ENCODE peak calls at places on chromosomes 2 and 18, in ten cellular contexts. C is kidney; R is GM12864; M is activated CD4-positive, alpha-beta T cell treated with anti-CD3 and anti-CD28 coated beads, Interleukin-2, amount 50 U/mL, for 24 hours; X is skeletal muscle cell; Y is stimulated activated CD8-positive, alpha-beta memory T cell treated with anti-CD3 and anti-CD28 coated beads, Interleukin-7, amount 100 ng/mL, for 48 hours; T is NCI-H1092; Z is retina; U is iris pigment epithelial cell; S is activated T-cell treated with anti-CD3 and anti-CD28 coated beads, Interleukin-2, amount 50 U/mL, for 72 hours. A is an unnamed sample.

GRCh38 chr18:26756556-26756955 is 109.0 kb downstream of the AQP4 start:
- DNase-seq in C (no peak), R (no peak), M (no peak), X (no peak), Y (no peak), T (no peak), Z (no peak), U (no peak), S (no peak), A (no peak)

GRCh38 chr18:31490387-31490786 is 7.6 kb upstream of the DSG2 start:
- DNase-seq in C (no peak), R (peak; percentile 38), M (no peak), X (no peak), Y (no peak), T (no peak), Z (no peak), U (no peak), S (peak; percentile 21), A (peak; percentile 4)

GRCh38 chr18:32271649-32272324 is 81.9 kb downstream of the MEP1B start:
- DNase-seq in C (no peak), R (no peak), M (no peak), X (peak; percentile 8), Y (no peak), T (peak; percentile 22), Z (peak; percentile 18), U (peak; percentile 49), S (peak; percentile 22), A (peak; percentile 4)

GRCh38 chr2:236715511-236715961 is 145.9 kb downstream of the ACKR3 start:
- DNase-seq in C (no peak), R (no peak), M (no peak), X (no peak), Y (no peak), T (no peak), Z (peak; percentile 70), U (no peak), S (no peak), A (no peak)

GRCh38 chr2:1976725-1977416 is 232.6 kb upstream of the PXDN start:
- DNase-seq in C (no peak), R (no peak), M (no peak), X (no peak), Y (no peak), T (no peak), Z (no peak), U (no peak), S (no peak), A (no peak)

GRCh38 chr2:10356459-10356851 is 53.8 kb downstream of the HPCAL1 start:
- DNase-seq in C (no peak), R (no peak), M (no peak), X (no peak), Y (no peak), T (no peak), Z (no peak), U (no peak), S (no peak), A (peak; percentile 29)

GRCh38 chr2:94982661-94983060 is 42.8 kb upstream of the MAL start:
- DNase-seq in C (no peak), R (no peak), M (no peak), X (no peak), Y (no peak), T (no peak), Z (no peak), U (peak; percentile 37), S (no peak), A (no peak)

GRCh38 chr18:77106331-77106730 is 26.3 kb downstream of the MBP start:
- DNase-seq in C (peak; percentile 74), R (no peak), M (peak; percentile 41), X (no peak), Y (no peak), T (no peak), Z (no peak), U (no peak), S (peak; percentile 80), A (peak; percentile 89)

GRCh38 chr2:125418483-125418882 is 1237.5 kb upstream of the GYPC start:
- DNase-seq in C (no peak), R (no peak), M (no peak), X (no peak), Y (no peak), T (no peak), Z (no peak), U (no peak), S (no peak), A (no peak)

GRCh38 chr2:165898381-165898780 is 55.2 kb downstream of the TTC21B start:
- DNase-seq in C (no peak), R (no peak), M (no peak), X (no peak), Y (no peak), T (no peak), Z (no peak), U (peak; percentile 52), S (no peak), A (no peak)

GRCh38 chr2:59654753-59655152 is 898.7 kb downstream of the BCL11A start:
- DNase-seq in C (no peak), R (no peak), M (no peak), X (no peak), Y (no peak), T (no peak), Z (no peak), U (no peak), S (no peak), A (no peak)

GRCh38 chr2:223868005-223868404 is 30.6 kb upstream of the AP1S3 start:
- DNase-seq in C (no peak), R (no peak), M (no peak), X (no peak), Y (no peak), T (no peak), Z (peak; percentile 51), U (no peak), S (no peak), A (no peak)

GRCh38 chr18:61891874-61892273 is 933 bp downstream of the RNF152 start:
- DNase-seq in C (no peak), R (no peak), M (no peak), X (no peak), Y (no peak), T (no peak), Z (peak; percentile 39), U (no peak), S (no peak), A (no peak)

GRCh38 chr2:84880645-84881521 is at the start of gene TRABD2A:
- DNase-seq in C (peak; percentile 80), R (no peak), M (peak; percentile 32), X (no peak), Y (peak; percentile 63), T (no peak), Z (peak; percentile 70), U (peak; percentile 62), S (peak; percentile 67), A (peak; percentile 86)

GRCh38 chr2:24875272-24875671 is 44.8 kb downstream of the ADCY3 start:
- DNase-seq in C (no peak), R (no peak), M (no peak), X (no peak), Y (no peak), T (no peak), Z (no peak), U (no peak), S (no peak), A (no peak)

GRCh38 chr18:50424877-50425690 is 50.2 kb downstream of the SKA1 start:
- DNase-seq in C (no peak), R (no peak), M (no peak), X (no peak), Y (no peak), T (no peak), Z (no peak), U (peak; percentile 95), S (no peak), A (no peak)